ENCODE peak calls at places on chromosome 21, in five cellular contexts. One of them, this sample, is unnamed.

GRCh38 chr21:16608209-16608830 is 878.5 kb downstream of the USP25 start:
- DNase-seq in uterus: no peak
- DNase-seq in spleen: no peak
- DNase-seq in hepatocyte: no peak
- DNase-seq in brain microvascular endothelial cell: no peak
- DNase-seq in this sample: no peak

GRCh38 chr21:37407719-37408455 is 41.3 kb downstream of the DYRK1A start:
- DNase-seq in spleen: no peak
- DNase-seq in uterus: no peak
- DNase-seq in hepatocyte: no peak
- DNase-seq in brain microvascular endothelial cell: no peak
- DNase-seq in this sample: no peak

GRCh38 chr21:15212214-15212613 is 147.4 kb upstream of the NRIP1 start:
- DNase-seq in brain microvascular endothelial cell: no peak
- DNase-seq in uterus: no peak
- DNase-seq in spleen: no peak
- DNase-seq in hepatocyte: no peak
- DNase-seq in this sample: no peak

GRCh38 chr21:38903578-38904193 is 98.0 kb downstream of the ETS2 start:
- DNase-seq in brain microvascular endothelial cell: no peak
- DNase-seq in hepatocyte: peak
- DNase-seq in spleen: no peak
- DNase-seq in uterus: no peak
- DNase-seq in this sample: no peak

GRCh38 chr21:32806810-32807386 is 35.3 kb upstream of the PAXBP1 start:
- DNase-seq in brain microvascular endothelial cell: peak
- DNase-seq in hepatocyte: no peak
- DNase-seq in uterus: no peak
- DNase-seq in spleen: no peak
- DNase-seq in this sample: no peak

GRCh38 chr21:36511484-36512227 is 31.7 kb upstream of the CLDN14 start:
- DNase-seq in brain microvascular endothelial cell: no peak
- DNase-seq in hepatocyte: no peak
- DNase-seq in uterus: no peak
- DNase-seq in spleen: no peak
- DNase-seq in this sample: no peak

GRCh38 chr21:29656504-29657227 is 283.1 kb downstream of the GRIK1 start:
- DNase-seq in spleen: no peak
- DNase-seq in uterus: no peak
- DNase-seq in hepatocyte: no peak
- DNase-seq in brain microvascular endothelial cell: peak
- DNase-seq in this sample: no peak

GRCh38 chr21:40118527-40118926 is 251.3 kb downstream of the PCP4 start:
- DNase-seq in hepatocyte: no peak
- DNase-seq in uterus: no peak
- DNase-seq in brain microvascular endothelial cell: no peak
- DNase-seq in spleen: no peak
- DNase-seq in this sample: no peak

GRCh38 chr21:44019568-44019958 is 7.5 kb downstream of the TRAPPC10 start:
- DNase-seq in uterus: no peak
- DNase-seq in spleen: no peak
- DNase-seq in hepatocyte: no peak
- DNase-seq in brain microvascular endothelial cell: no peak
- DNase-seq in this sample: no peak

GRCh38 chr21:42063578-42064521 is 7.3 kb upstream of the UMODL1 start:
- DNase-seq in spleen: peak
- DNase-seq in hepatocyte: no peak
- DNase-seq in uterus: no peak
- DNase-seq in brain microvascular endothelial cell: no peak
- DNase-seq in this sample: no peak
- H3K4me3 ChIP-seq in spleen: peak
- H3K4me3 ChIP-seq in hepatocyte: no peak
- H3K4me3 ChIP-seq in uterus: no peak
- H3K4me3 ChIP-seq in brain microvascular endothelial cell: no peak
- H3K4me3 ChIP-seq in this sample: peak

DNA sequence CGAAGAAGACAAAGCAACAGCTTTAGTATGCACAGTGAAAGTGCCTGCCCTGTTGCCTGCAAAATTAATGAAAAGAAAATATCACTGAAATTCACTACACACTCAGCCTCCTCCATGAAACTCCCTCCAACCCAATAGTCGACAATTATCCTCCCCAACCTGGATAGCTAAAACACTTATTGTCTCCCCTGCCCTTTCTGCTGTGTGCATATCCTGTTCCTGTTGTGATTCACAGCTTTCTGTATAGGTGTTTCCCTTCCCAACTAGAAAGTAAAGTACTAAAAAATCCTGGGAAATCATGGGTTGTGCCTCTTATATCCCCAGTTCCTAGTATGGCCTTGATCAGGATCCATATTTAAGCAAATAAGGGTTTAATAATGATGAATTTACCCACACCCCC is 412.1 kb downstream of the LTN1 start:
- DNase-seq in spleen: no peak
- DNase-seq in hepatocyte: no peak
- DNase-seq in brain microvascular endothelial cell: no peak
- DNase-seq in uterus: no peak
- DNase-seq in this sample: no peak
- H3K27ac ChIP-seq in spleen: no peak
- H3K27ac ChIP-seq in hepatocyte: no peak
- H3K27ac ChIP-seq in brain microvascular endothelial cell: no peak
- H3K27ac ChIP-seq in uterus: no peak
- H3K27ac ChIP-seq in this sample: no peak

DNA sequence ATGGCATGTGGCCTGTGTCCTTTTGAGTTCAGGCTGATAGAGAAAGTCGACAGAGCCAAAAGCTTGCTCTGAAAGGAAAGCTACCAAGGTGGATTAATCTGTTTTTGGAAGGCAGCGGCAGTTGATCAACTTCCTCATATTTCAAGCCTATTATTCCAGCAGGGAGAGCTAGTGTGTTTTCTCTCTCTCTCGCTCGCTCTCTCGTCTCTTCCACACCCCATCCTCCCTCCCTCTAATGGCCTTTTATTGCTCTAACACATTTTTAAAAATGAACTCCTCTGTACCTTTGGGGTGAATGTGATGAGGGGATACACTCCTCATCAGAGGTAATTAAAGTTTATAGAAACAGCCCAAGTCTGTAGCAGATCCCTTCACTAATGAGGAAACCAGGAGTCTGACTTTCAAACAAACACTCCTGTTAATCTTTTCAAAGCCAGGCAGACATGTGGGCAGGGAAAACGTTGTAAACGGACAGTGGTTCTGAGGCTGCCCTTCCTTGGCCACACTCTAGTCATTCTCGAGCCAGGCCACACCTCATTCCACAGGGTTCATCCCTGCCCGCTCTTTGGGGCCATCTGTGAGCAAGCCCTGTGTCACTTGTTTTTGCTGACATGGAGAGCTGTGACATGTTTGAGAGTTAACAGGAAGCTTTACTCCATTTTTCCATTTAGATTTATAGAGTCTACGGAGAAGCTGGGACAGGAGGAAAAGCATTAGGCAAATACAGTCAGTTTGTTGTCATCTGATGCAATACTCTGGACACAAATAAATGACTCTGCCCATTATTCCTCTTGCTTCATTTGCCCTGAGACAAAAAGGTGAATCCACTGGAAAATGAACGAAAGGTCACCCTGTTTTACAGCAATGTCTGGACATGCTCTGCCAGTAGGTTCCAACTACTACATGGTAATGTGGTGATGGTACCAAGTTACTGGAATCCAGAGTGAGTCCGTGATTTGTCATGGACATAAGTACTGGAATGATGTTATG is 126.7 kb downstream of the CLIC6 start:
- DNase-seq in spleen: no peak
- DNase-seq in uterus: no peak
- DNase-seq in brain microvascular endothelial cell: no peak
- DNase-seq in hepatocyte: peak
- DNase-seq in this sample: no peak
- TF ChIP-seq CTCF in spleen: no peak
- TF ChIP-seq CTCF in uterus: no peak
- TF ChIP-seq CTCF in brain microvascular endothelial cell: peak
- TF ChIP-seq CTCF in hepatocyte: peak
- TF ChIP-seq CTCF in this sample: no peak

GRCh38 chr21:34159617-34159883 is 86.2 kb downstream of the MRPS6 start:
- DNase-seq in brain microvascular endothelial cell: no peak
- DNase-seq in uterus: no peak
- DNase-seq in hepatocyte: no peak
- DNase-seq in spleen: no peak
- DNase-seq in this sample: no peak
- H3K4me3 ChIP-seq in brain microvascular endothelial cell: no peak
- H3K4me3 ChIP-seq in uterus: peak
- H3K4me3 ChIP-seq in hepatocyte: no peak
- H3K4me3 ChIP-seq in spleen: no peak
- H3K4me3 ChIP-seq in this sample: no peak

GRCh38 chr21:26351661-26352060 is 181.1 kb upstream of the APP start:
- DNase-seq in hepatocyte: no peak
- DNase-seq in uterus: no peak
- DNase-seq in spleen: no peak
- DNase-seq in brain microvascular endothelial cell: no peak
- DNase-seq in this sample: no peak
- H3K27ac ChIP-seq in hepatocyte: no peak
- H3K27ac ChIP-seq in uterus: no peak
- H3K27ac ChIP-seq in spleen: no peak
- H3K27ac ChIP-seq in brain microvascular endothelial cell: no peak
- H3K27ac ChIP-seq in this sample: no peak